ENCODE peak calls at places on chromosomes 12 and 14, in five cellular contexts. One of them, this sample, is unnamed.

GRCh38 chr12:12007713-12008231 is 63.0 kb upstream of the BCL2L14 start:
- DNase-seq in brain microvascular endothelial cell: no peak
- DNase-seq in RWPE2: no peak
- DNase-seq in cardiac muscle cell: no peak
- DNase-seq in foreskin keratinocyte: no peak
- DNase-seq in this sample: no peak

GRCh38 chr14:68823434-68824206 is 30.8 kb upstream of the ZFP36L1 start:
- DNase-seq in brain microvascular endothelial cell: no peak
- DNase-seq in RWPE2: peak
- DNase-seq in cardiac muscle cell: no peak
- DNase-seq in foreskin keratinocyte: no peak
- DNase-seq in this sample: peak

GRCh38 chr12:39574785-39575497 is 44.7 kb downstream of the ABCD2 start:
- DNase-seq in brain microvascular endothelial cell: no peak
- DNase-seq in RWPE2: no peak
- DNase-seq in cardiac muscle cell: peak
- DNase-seq in foreskin keratinocyte: no peak
- DNase-seq in this sample: no peak

GRCh38 chr12:46456356-46457334 is 84.1 kb upstream of the SLC38A2 start:
- DNase-seq in brain microvascular endothelial cell: no peak
- DNase-seq in RWPE2: no peak
- DNase-seq in cardiac muscle cell: peak
- DNase-seq in foreskin keratinocyte: no peak
- DNase-seq in this sample: no peak

GRCh38 chr12:79360936-79361335 is 329.8 kb downstream of the PAWR start:
- DNase-seq in brain microvascular endothelial cell: no peak
- DNase-seq in RWPE2: no peak
- DNase-seq in cardiac muscle cell: no peak
- DNase-seq in foreskin keratinocyte: no peak
- DNase-seq in this sample: no peak

GRCh38 chr12:83198291-83198690 is 511.6 kb downstream of the TMTC2 start:
- DNase-seq in brain microvascular endothelial cell: no peak
- DNase-seq in RWPE2: no peak
- DNase-seq in cardiac muscle cell: no peak
- DNase-seq in foreskin keratinocyte: no peak
- DNase-seq in this sample: no peak

GRCh38 chr12:57456145-57456700 is 1.1 kb downstream of the INHBE start:
- DNase-seq in brain microvascular endothelial cell: no peak
- DNase-seq in RWPE2: no peak
- DNase-seq in cardiac muscle cell: peak
- DNase-seq in foreskin keratinocyte: no peak
- DNase-seq in this sample: peak

GRCh38 chr14:105401699-105402098 is 3.4 kb downstream of the TEX22 start:
- DNase-seq in brain microvascular endothelial cell: no peak
- DNase-seq in RWPE2: no peak
- DNase-seq in cardiac muscle cell: no peak
- DNase-seq in foreskin keratinocyte: no peak
- DNase-seq in this sample: no peak

GRCh38 chr14:27750096-27750495 is 1016.5 kb upstream of the FOXG1 start:
- DNase-seq in brain microvascular endothelial cell: no peak
- DNase-seq in RWPE2: no peak
- DNase-seq in cardiac muscle cell: no peak
- DNase-seq in foreskin keratinocyte: peak
- DNase-seq in this sample: no peak

GRCh38 chr12:53347905-53348304 is 11.8 kb upstream of the SP7 start:
- DNase-seq in brain microvascular endothelial cell: no peak
- DNase-seq in RWPE2: no peak
- DNase-seq in cardiac muscle cell: no peak
- DNase-seq in foreskin keratinocyte: no peak
- DNase-seq in this sample: no peak

GRCh38 chr12:78018146-78018910 is 187.6 kb downstream of the NAV3 start:
- DNase-seq in brain microvascular endothelial cell: peak
- DNase-seq in RWPE2: no peak
- DNase-seq in cardiac muscle cell: peak
- DNase-seq in foreskin keratinocyte: no peak
- DNase-seq in this sample: peak

GRCh38 chr12:57459750-57460400 is at the start of gene GLI1:
- DNase-seq in brain microvascular endothelial cell: no peak
- DNase-seq in RWPE2: no peak
- DNase-seq in cardiac muscle cell: no peak
- DNase-seq in foreskin keratinocyte: peak
- DNase-seq in this sample: peak

GRCh38 chr12:11951209-11951608 is 119.5 kb upstream of the BCL2L14 start:
- DNase-seq in brain microvascular endothelial cell: no peak
- DNase-seq in RWPE2: no peak
- DNase-seq in cardiac muscle cell: no peak
- DNase-seq in foreskin keratinocyte: peak
- DNase-seq in this sample: no peak

GRCh38 chr12:53613821-53614220 is 12.4 kb downstream of the ATF7 start:
- DNase-seq in brain microvascular endothelial cell: no peak
- DNase-seq in RWPE2: no peak
- DNase-seq in cardiac muscle cell: no peak
- DNase-seq in foreskin keratinocyte: peak
- DNase-seq in this sample: no peak

GRCh38 chr12:1171657-1172056 is 180.6 kb downstream of the ERC1 start:
- DNase-seq in brain microvascular endothelial cell: no peak
- DNase-seq in RWPE2: no peak
- DNase-seq in cardiac muscle cell: no peak
- DNase-seq in foreskin keratinocyte: peak
- DNase-seq in this sample: no peak

GRCh38 chr14:24086193-24086955 is 7.7 kb upstream of the PCK2 start:
- DNase-seq in brain microvascular endothelial cell: no peak
- DNase-seq in RWPE2: no peak
- DNase-seq in cardiac muscle cell: no peak
- DNase-seq in foreskin keratinocyte: no peak
- DNase-seq in this sample: no peak

GRCh38 chr12:49507139-49507538 is 31.7 kb upstream of the KCNH3 start:
- DNase-seq in brain microvascular endothelial cell: peak
- DNase-seq in RWPE2: peak
- DNase-seq in cardiac muscle cell: peak
- DNase-seq in foreskin keratinocyte: peak
- DNase-seq in this sample: no peak

GRCh38 chr14:55746533-55746932 is 166.5 kb downstream of the KTN1 start:
- DNase-seq in brain microvascular endothelial cell: peak
- DNase-seq in RWPE2: no peak
- DNase-seq in cardiac muscle cell: peak
- DNase-seq in foreskin keratinocyte: no peak
- DNase-seq in this sample: peak

GRCh38 chr12:121288941-121289340 is 7.6 kb downstream of the CAMKK2 start:
- DNase-seq in brain microvascular endothelial cell: no peak
- DNase-seq in RWPE2: no peak
- DNase-seq in cardiac muscle cell: peak
- DNase-seq in foreskin keratinocyte: no peak
- DNase-seq in this sample: no peak

GRCh38 chr14:75514673-75515630 is 7.3 kb upstream of the BATF start:
- DNase-seq in brain microvascular endothelial cell: no peak
- DNase-seq in RWPE2: no peak
- DNase-seq in cardiac muscle cell: peak
- DNase-seq in foreskin keratinocyte: no peak
- DNase-seq in this sample: no peak

GRCh38 chr12:16020034-16020433 is 108.9 kb downstream of the DERA start:
- DNase-seq in brain microvascular endothelial cell: no peak
- DNase-seq in RWPE2: no peak
- DNase-seq in cardiac muscle cell: no peak
- DNase-seq in foreskin keratinocyte: no peak
- DNase-seq in this sample: no peak
- TF ChIP-seq CTCF in brain microvascular endothelial cell: no peak
- TF ChIP-seq CTCF in RWPE2: no peak
- TF ChIP-seq CTCF in cardiac muscle cell: no peak
- TF ChIP-seq CTCF in foreskin keratinocyte: no peak
- TF ChIP-seq CTCF in this sample: no peak

GRCh38 chr12:107929436-107929835 is 154.9 kb downstream of the ASCL4 start:
- DNase-seq in brain microvascular endothelial cell: peak
- DNase-seq in RWPE2: no peak
- DNase-seq in cardiac muscle cell: peak
- DNase-seq in foreskin keratinocyte: peak
- DNase-seq in this sample: peak
- TF ChIP-seq CTCF in brain microvascular endothelial cell: no peak
- TF ChIP-seq CTCF in RWPE2: peak
- TF ChIP-seq CTCF in cardiac muscle cell: peak
- TF ChIP-seq CTCF in foreskin keratinocyte: peak
- TF ChIP-seq CTCF in this sample: peak

DNA sequence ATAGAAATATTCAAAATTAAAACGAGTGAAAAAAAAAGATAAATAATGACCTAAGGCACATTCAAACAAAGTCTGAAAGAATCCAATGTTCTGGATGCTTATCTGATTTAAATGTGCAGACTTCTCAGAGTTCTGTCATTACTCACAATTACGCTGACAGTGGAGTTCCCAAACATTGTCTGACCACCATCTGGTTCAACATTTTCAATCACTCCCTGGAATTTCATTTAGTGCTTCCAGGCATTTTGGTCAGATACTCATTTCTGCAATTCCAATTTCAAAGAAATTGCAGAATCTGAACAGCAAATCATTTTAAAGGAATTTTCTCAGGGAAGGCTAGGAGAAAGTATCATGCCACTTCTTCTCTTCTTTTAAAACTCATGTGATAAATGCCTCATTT is 398.2 kb upstream of the PDE3A start:
- DNase-seq in brain microvascular endothelial cell: peak
- DNase-seq in RWPE2: no peak
- DNase-seq in cardiac muscle cell: peak
- DNase-seq in foreskin keratinocyte: peak
- DNase-seq in this sample: no peak
- TF ChIP-seq CTCF in brain microvascular endothelial cell: no peak
- TF ChIP-seq CTCF in RWPE2: no peak
- TF ChIP-seq CTCF in cardiac muscle cell: no peak
- TF ChIP-seq CTCF in foreskin keratinocyte: no peak
- TF ChIP-seq CTCF in this sample: no peak

DNA sequence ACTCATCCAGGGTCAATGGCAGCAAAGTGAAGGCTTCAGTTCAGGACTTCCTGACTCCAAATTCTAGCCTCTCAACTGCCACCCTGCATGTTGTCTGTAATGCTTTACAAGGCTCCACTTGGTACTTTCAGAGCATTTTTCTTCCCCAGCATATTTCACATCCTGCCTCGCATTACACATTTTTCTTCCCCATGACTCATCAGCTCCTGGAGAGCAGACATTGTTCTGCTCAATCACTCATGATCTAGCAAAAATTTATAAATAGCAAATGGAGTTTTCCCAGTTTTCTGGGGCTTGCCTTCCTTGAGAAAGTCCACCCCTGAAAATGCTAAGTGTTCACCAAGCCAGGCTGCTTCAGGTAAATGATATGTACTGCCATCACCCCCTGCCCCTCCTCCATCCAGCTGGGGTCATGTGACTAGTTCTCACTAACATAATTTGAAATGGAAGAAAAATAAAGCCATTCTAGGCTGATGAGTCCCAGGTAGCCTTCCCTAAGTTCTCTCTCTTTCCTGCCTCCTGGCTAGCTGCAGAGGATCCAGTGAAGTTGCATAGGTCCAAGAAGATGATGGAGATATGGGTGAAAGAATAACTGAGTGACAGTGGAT is 69.4 kb downstream of the ARMH4 start:
- DNase-seq in brain microvascular endothelial cell: peak
- DNase-seq in RWPE2: no peak
- DNase-seq in cardiac muscle cell: peak
- DNase-seq in foreskin keratinocyte: peak
- DNase-seq in this sample: peak
- TF ChIP-seq CTCF in brain microvascular endothelial cell: no peak
- TF ChIP-seq CTCF in RWPE2: no peak
- TF ChIP-seq CTCF in cardiac muscle cell: no peak
- TF ChIP-seq CTCF in foreskin keratinocyte: no peak
- TF ChIP-seq CTCF in this sample: no peak

GRCh38 chr14:21771671-21772070 is 98.1 kb upstream of the OR4E1 start:
- DNase-seq in brain microvascular endothelial cell: no peak
- DNase-seq in RWPE2: no peak
- DNase-seq in cardiac muscle cell: no peak
- DNase-seq in foreskin keratinocyte: peak
- DNase-seq in this sample: no peak

GRCh38 chr14:21768875-21769257 is 95.2 kb upstream of the OR4E1 start:
- DNase-seq in brain microvascular endothelial cell: no peak
- DNase-seq in RWPE2: no peak
- DNase-seq in cardiac muscle cell: no peak
- DNase-seq in foreskin keratinocyte: no peak
- DNase-seq in this sample: no peak

GRCh38 chr14:21768116-21768874 is 94.7 kb upstream of the OR4E1 start:
- DNase-seq in brain microvascular endothelial cell: peak
- DNase-seq in RWPE2: no peak
- DNase-seq in cardiac muscle cell: peak
- DNase-seq in foreskin keratinocyte: peak
- DNase-seq in this sample: peak
- TF ChIP-seq CTCF in brain microvascular endothelial cell: peak
- TF ChIP-seq CTCF in RWPE2: peak
- TF ChIP-seq CTCF in cardiac muscle cell: peak
- TF ChIP-seq CTCF in foreskin keratinocyte: peak
- TF ChIP-seq CTCF in this sample: peak

GRCh38 chr12:109899783-109900751 is at the start of gene TCHP:
- DNase-seq in brain microvascular endothelial cell: peak
- DNase-seq in RWPE2: no peak
- DNase-seq in cardiac muscle cell: peak
- DNase-seq in foreskin keratinocyte: peak
- DNase-seq in this sample: peak
- TF ChIP-seq CTCF in brain microvascular endothelial cell: peak
- TF ChIP-seq CTCF in RWPE2: peak
- TF ChIP-seq CTCF in cardiac muscle cell: peak
- TF ChIP-seq CTCF in foreskin keratinocyte: peak
- TF ChIP-seq CTCF in this sample: peak

GRCh38 chr14:78446807-78447206 is 276.6 kb downstream of the NRXN3 start:
- DNase-seq in brain microvascular endothelial cell: peak
- DNase-seq in RWPE2: no peak
- DNase-seq in cardiac muscle cell: peak
- DNase-seq in foreskin keratinocyte: no peak
- DNase-seq in this sample: peak

GRCh38 chr14:78445275-78445674 is 275.1 kb downstream of the NRXN3 start:
- DNase-seq in brain microvascular endothelial cell: no peak
- DNase-seq in RWPE2: no peak
- DNase-seq in cardiac muscle cell: no peak
- DNase-seq in foreskin keratinocyte: no peak
- DNase-seq in this sample: no peak

GRCh38 chr14:78443834-78444233 is 273.7 kb downstream of the NRXN3 start:
- DNase-seq in brain microvascular endothelial cell: no peak
- DNase-seq in RWPE2: no peak
- DNase-seq in cardiac muscle cell: no peak
- DNase-seq in foreskin keratinocyte: no peak
- DNase-seq in this sample: no peak

GRCh38 chr14:78450945-78451344 is 280.8 kb downstream of the NRXN3 start:
- DNase-seq in brain microvascular endothelial cell: no peak
- DNase-seq in RWPE2: no peak
- DNase-seq in cardiac muscle cell: peak
- DNase-seq in foreskin keratinocyte: no peak
- DNase-seq in this sample: no peak

DNA sequence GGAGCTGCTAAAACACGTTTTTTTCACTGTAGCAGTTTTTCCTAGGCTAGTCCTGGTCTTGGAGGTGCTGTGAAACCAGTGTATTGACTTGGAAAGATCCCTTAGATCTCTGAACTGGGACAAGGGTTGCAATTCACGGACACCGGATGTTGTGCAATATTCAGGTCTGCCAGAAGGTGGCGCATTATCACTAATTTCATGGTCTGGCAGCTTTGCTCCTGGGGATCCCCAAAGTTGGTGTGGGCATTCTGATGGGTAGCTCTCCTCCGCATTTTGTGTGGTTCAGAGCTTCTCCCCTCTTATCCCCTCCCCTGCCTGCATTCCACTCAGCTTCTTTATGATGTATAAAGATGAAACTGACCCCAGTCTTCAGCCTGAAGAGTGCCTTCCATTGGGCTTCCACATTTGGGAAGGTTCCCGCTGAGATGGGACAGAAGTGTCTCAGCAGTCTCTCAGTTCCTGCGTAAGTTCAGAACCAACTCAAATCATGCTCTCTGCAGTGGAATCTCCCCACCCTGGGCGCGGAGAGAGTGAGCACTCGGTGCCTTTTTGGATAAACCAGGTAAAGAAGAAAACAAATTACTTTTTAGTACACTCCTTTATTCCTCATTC is 278.4 kb downstream of the NRXN3 start:
- DNase-seq in brain microvascular endothelial cell: peak
- DNase-seq in RWPE2: no peak
- DNase-seq in cardiac muscle cell: peak
- DNase-seq in foreskin keratinocyte: no peak
- DNase-seq in this sample: peak
- TF ChIP-seq CTCF in brain microvascular endothelial cell: peak
- TF ChIP-seq CTCF in RWPE2: peak
- TF ChIP-seq CTCF in cardiac muscle cell: peak
- TF ChIP-seq CTCF in foreskin keratinocyte: peak
- TF ChIP-seq CTCF in this sample: peak